ENCODE peak calls at places on chromosomes 3 and 15, in ten cellular contexts. E, Y, G, U, B, W, Z, T, H and M are unnamed samples.

GRCh38 chr15:51030649-51031316 is 63.9 kb downstream of the TNFAIP8L3 start:
- DNase-seq in E (no peak), Y (no peak), G (peak; percentile 14), U (no peak), B (no peak), W (no peak), Z (no peak), T (no peak), H (no peak), M (no peak)

GRCh38 chr3:11236588-11237461 is 35.4 kb upstream of the ATG7 start:
- DNase-seq in E (peak; percentile 70), Y (peak; percentile 66), G (peak; percentile 41), U (peak; percentile 67), B (peak; percentile 76), W (peak; percentile 76), Z (peak; percentile 63), T (peak; percentile 87), H (peak; percentile 81), M (peak; percentile 67)

GRCh38 chr3:123072152-123072551 is 5.3 kb downstream of the PDIA5 start:
- DNase-seq in E (peak; percentile 44), Y (no peak), G (peak; percentile 32), U (no peak), B (no peak), W (no peak), Z (no peak), T (no peak), H (no peak), M (no peak)

GRCh38 chr15:88627463-88627862 is 6.3 kb downstream of the AEN start:
- DNase-seq in E (no peak), Y (no peak), G (no peak), U (no peak), B (no peak), W (no peak), Z (no peak), T (no peak), H (peak; percentile 53), M (no peak)

GRCh38 chr3:120143676-120144075 is 49.4 kb upstream of the GSK3B start:
- DNase-seq in E (no peak), Y (no peak), G (no peak), U (no peak), B (no peak), W (no peak), Z (no peak), T (no peak), H (no peak), M (no peak)

GRCh38 chr3:124409650-124410275 is 320.5 kb upstream of the UMPS start:
- DNase-seq in E (peak; percentile 43), Y (no peak), G (no peak), U (no peak), B (no peak), W (no peak), Z (no peak), T (no peak), H (no peak), M (no peak)

GRCh38 chr3:141401584-141402475 is 33.5 kb downstream of the ZBTB38 start:
- DNase-seq in E (peak; percentile 66), Y (peak; percentile 65), G (peak; percentile 49), U (no peak), B (peak; percentile 86), W (peak; percentile 85), Z (peak; percentile 55), T (peak; percentile 87), H (peak; percentile 62), M (peak; percentile 51)

GRCh38 chr3:180804871-180805430 is 107.5 kb upstream of the FXR1 start:
- DNase-seq in E (peak; percentile 83), Y (peak; percentile 43), G (no peak), U (peak; percentile 45), B (no peak), W (no peak), Z (no peak), T (peak; percentile 54), H (no peak), M (no peak)

GRCh38 chr3:78026429-78026828 is 986.5 kb downstream of the ROBO2 start:
- DNase-seq in E (no peak), Y (no peak), G (no peak), U (no peak), B (no peak), W (no peak), Z (no peak), T (no peak), H (no peak), M (no peak)

GRCh38 chr15:57797608-57798267 is 91.2 kb downstream of the POLR2M start:
- DNase-seq in E (no peak), Y (no peak), G (no peak), U (no peak), B (no peak), W (no peak), Z (no peak), T (no peak), H (no peak), M (no peak)

GRCh38 chr3:56042326-56042951 is 425.8 kb downstream of the ERC2 start:
- DNase-seq in E (peak; percentile 71), Y (no peak), G (no peak), U (peak; percentile 27), B (no peak), W (no peak), Z (no peak), T (peak; percentile 24), H (no peak), M (no peak)

GRCh38 chr15:91099616-91100560 is at the start of gene SV2B:
- DNase-seq in E (peak; percentile 66), Y (no peak), G (peak; percentile 20), U (no peak), B (peak; percentile 73), W (no peak), Z (no peak), T (peak; percentile 84), H (peak; percentile 57), M (peak; percentile 39)

GRCh38 chr3:6679510-6679909 is 181.4 kb upstream of the GRM7 start:
- DNase-seq in E (no peak), Y (no peak), G (no peak), U (no peak), B (no peak), W (no peak), Z (peak; percentile 4), T (no peak), H (no peak), M (no peak)